ENCODE peak calls at places on chromosomes 5 and 9, in five cellular contexts. I is activated T-helper 1 cell treated with anti-CD3 and anti-CD28 coated beads, Interleukin-2, amount 50 U/mL, for 16 hours; P is stimulated activated CD4-positive, alpha-beta T cell treated with anti-CD3 and anti-CD28 coated beads, Interleukin-2, amount 100 ng/mL, for 24 hours; Z is NCI-H1436; Y is adrenal gland. D is an unnamed sample.

GRCh38 chr5:167763772-167764171 is 527.7 kb upstream of the WWC1 start:
- DNase-seq in I (no peak), P (no peak), Z (no peak), Y (no peak), D (no peak)

GRCh38 chr5:56360816-56361215 is 127.7 kb upstream of the ANKRD55 start:
- DNase-seq in I (no peak), Z (no peak), P (no peak), Y (no peak), D (no peak)

GRCh38 chr5:44332360-44332971 is 56.8 kb downstream of the FGF10 start:
- DNase-seq in Z (peak), Y (no peak), I (no peak), P (no peak), D (no peak)

GRCh38 chr9:125767349-125767748 is 20.2 kb downstream of the PBX3 start:
- DNase-seq in I (no peak), Z (no peak), P (no peak), Y (no peak), D (no peak)

GRCh38 chr5:76765249-76765648 is 49.3 kb downstream of the F2R start:
- DNase-seq in Y (no peak), P (no peak), Z (no peak), I (no peak), D (no peak)

GRCh38 chr5:73201547-73202513 is 28.8 kb downstream of the TMEM174 start:
- DNase-seq in Z (no peak), I (peak), Y (peak), P (peak), D (peak)

GRCh38 chr5:127425037-127425436 is 92.4 kb upstream of the PRRC1 start:
- DNase-seq in Z (no peak), Y (no peak), I (no peak), P (no peak), D (no peak)

GRCh38 chr5:156922207-156922792 is 40.7 kb downstream of the TIMD4 start:
- DNase-seq in I (no peak), Z (no peak), P (no peak), Y (no peak), D (no peak)

GRCh38 chr5:68464424-68464823 is 248.9 kb downstream of the PIK3R1 start:
- DNase-seq in P (peak), I (no peak), Y (no peak), Z (no peak), D (no peak)

GRCh38 chr5:75007537-75007847 is 44.9 kb downstream of the GCNT4 start:
- DNase-seq in Z (no peak), P (no peak), I (no peak), Y (no peak), D (no peak)

GRCh38 chr5:125409101-125409495 is 662.7 kb upstream of the ZNF608 start:
- DNase-seq in P (no peak), Z (no peak), Y (no peak), I (no peak), D (no peak)

GRCh38 chr5:62208218-62208852 is 97.7 kb upstream of the KIF2A start:
- DNase-seq in P (no peak), I (no peak), Y (no peak), Z (no peak), D (no peak)

GRCh38 chr5:118506453-118506852 is 481.9 kb downstream of the DTWD2 start:
- DNase-seq in I (no peak), Y (no peak), Z (no peak), P (no peak), D (no peak)

GRCh38 chr9:110650991-110651411 is 17.6 kb upstream of the MUSK start:
- DNase-seq in Z (no peak), P (no peak), Y (no peak), I (no peak), D (no peak)

GRCh38 chr9:76216161-76216649 is 178.0 kb downstream of the RFK start:
- DNase-seq in I (no peak), Y (no peak), Z (no peak), P (no peak), D (no peak)

GRCh38 chr9:136980669-136981478 is 1.9 kb upstream of the LCNL1 start:
- DNase-seq in Z (no peak), P (no peak), I (no peak), Y (no peak), D (no peak)

GRCh38 chr5:10854526-10855277 is 93.7 kb upstream of the DAP start:
- DNase-seq in Z (no peak), I (no peak), Y (no peak), P (no peak), D (no peak)

GRCh38 chr9:70832487-70832886 is 288.9 kb downstream of the TRPM3 start:
- DNase-seq in Z (no peak), P (no peak), I (no peak), Y (no peak), D (no peak)

GRCh38 chr5:59299006-59299405 is 594.5 kb downstream of the PDE4D start:
- DNase-seq in P (no peak), Y (no peak), Z (no peak), I (no peak), D (no peak)

GRCh38 chr5:10161778-10162177 is 87.9 kb downstream of the ATPSCKMT start:
- DNase-seq in Y (no peak), P (no peak), Z (no peak), I (no peak), D (no peak)

GRCh38 chr5:157930710-157931109 is 71.8 kb upstream of the CLINT1 start:
- DNase-seq in Z (no peak), I (no peak), Y (peak), P (no peak), D (no peak)

GRCh38 chr5:143010335-143010734 is 240.2 kb downstream of the ARHGAP26 start:
- DNase-seq in I (no peak), P (no peak), Z (no peak), Y (no peak), D (no peak)

GRCh38 chr5:171459839-171460238 is 40.4 kb downstream of the FGF18 start:
- DNase-seq in I (no peak), Z (no peak), Y (no peak), P (no peak), D (no peak)

GRCh38 chr5:145834917-145835838 is at the start of gene PRELID2:
- DNase-seq in I (no peak), P (peak), Z (peak), Y (peak), D (peak)

GRCh38 chr5:123367739-123368138 is 55.5 kb downstream of the CEP120 start:
- DNase-seq in P (no peak), Z (no peak), Y (no peak), I (no peak), D (no peak)

GRCh38 chr9:86112057-86112456 is 12.7 kb upstream of the GOLM1 start:
- DNase-seq in Y (no peak), P (no peak), Z (no peak), I (no peak), D (no peak)